ENCODE peak calls at places on chromosomes 7 and 10, in four cellular contexts. P, Y, L and C are unnamed samples.

GRCh38 chr7:43700059-43700501 is 29.2 kb downstream of the COA1 start:
- DNase-seq in P (peak; percentile 82), Y (peak; percentile 44), L (no peak), C (no peak)

GRCh38 chr7:4959356-4959755 is 369 bp upstream of the MMD2 start:
- DNase-seq in P (no peak), Y (no peak), L (no peak), C (no peak)

GRCh38 chr10:109773818-109774440 is 149.4 kb downstream of the XPNPEP1 start:
- DNase-seq in P (peak; percentile 43), Y (peak; percentile 53), L (no peak), C (no peak)

GRCh38 chr10:117360994-117361667 is 14.1 kb downstream of the PDZD8 start:
- DNase-seq in P (peak; percentile 30), Y (no peak), L (no peak), C (no peak)

GRCh38 chr10:130889240-130889639 is 422.3 kb downstream of the TCERG1L start:
- DNase-seq in P (no peak), Y (no peak), L (no peak), C (no peak)

GRCh38 chr7:35035511-35035921 is 1.8 kb downstream of the DPY19L1 start:
- DNase-seq in P (peak; percentile 56), Y (peak; percentile 93), L (no peak), C (no peak)

GRCh38 chr10:6878067-6878412 is 298.0 kb upstream of the PRKCQ start:
- DNase-seq in P (no peak), Y (peak; percentile 27), L (peak; percentile 21), C (peak; percentile 58)

GRCh38 chr7:44796034-44796503 is 412 bp upstream of the PPIA start:
- DNase-seq in P (peak; percentile 36), Y (peak; percentile 88), L (peak; percentile 23), C (no peak)

GRCh38 chr7:150940446-150941102 is 37.5 kb downstream of the KCNH2 start:
- DNase-seq in P (no peak), Y (no peak), L (no peak), C (no peak)

GRCh38 chr7:149787428-149788299 is 14.3 kb upstream of the ZNF467 start:
- DNase-seq in P (no peak), Y (peak; percentile 51), L (no peak), C (peak; percentile 64)

GRCh38 chr10:124902462-124902861 is 39.5 kb upstream of the ZRANB1 start:
- DNase-seq in P (no peak), Y (no peak), L (no peak), C (no peak)

GRCh38 chr7:3427957-3428356 is 126.9 kb downstream of the SDK1 start:
- DNase-seq in P (no peak), Y (no peak), L (no peak), C (no peak)

GRCh38 chr7:3429981-3430380 is 128.9 kb downstream of the SDK1 start:
- DNase-seq in P (no peak), Y (peak; percentile 19), L (no peak), C (no peak)

GRCh38 chr7:3430588-3430987 is 129.5 kb downstream of the SDK1 start:
- DNase-seq in P (no peak), Y (peak; percentile 95), L (peak; percentile 49), C (peak; percentile 80)

GRCh38 chr7:3425087-3425486 is 124.0 kb downstream of the SDK1 start:
- DNase-seq in P (no peak), Y (no peak), L (no peak), C (no peak)

GRCh38 chr7:3426064-3426463 is 125.0 kb downstream of the SDK1 start:
- DNase-seq in P (no peak), Y (no peak), L (no peak), C (no peak)
- H3K4ac ChIP-seq in P (no peak overlapping the region), Y (no peak overlapping the region), L (no peak overlapping the region), C (no peak overlapping the region)

GRCh38 chr10:3471927-3472704 is 299.5 kb upstream of the PITRM1 start:
- DNase-seq in P (no peak), Y (peak; percentile 38), L (no peak), C (no peak)
- H4K5ac ChIP-seq in P (peak overlapping the region; percentile 43), Y (no peak overlapping the region), L (no peak overlapping the region), C (no peak overlapping the region)

GRCh38 chr10:132450466-132450824 is 53.4 kb downstream of the PWWP2B start:
- DNase-seq in P (no peak), Y (no peak), L (no peak), C (no peak)
- H3K4ac ChIP-seq in P (no peak overlapping the region), Y (no peak overlapping the region), L (no peak overlapping the region), C (no peak overlapping the region)

GRCh38 chr10:86353506-86354485 is 12.8 kb downstream of the GRID1 start:
- DNase-seq in P (no peak), Y (no peak), L (no peak), C (no peak)

GRCh38 chr10:86354761-86355540 is 11.6 kb downstream of the GRID1 start:
- DNase-seq in P (no peak), Y (no peak), L (no peak), C (no peak)

GRCh38 chr10:86356306-86356705 is 10.3 kb downstream of the GRID1 start:
- DNase-seq in P (no peak), Y (no peak), L (no peak), C (no peak)

GRCh38 chr10:86357041-86357440 is 9.6 kb downstream of the GRID1 start:
- DNase-seq in P (no peak), Y (no peak), L (no peak), C (no peak)

GRCh38 chr10:86355571-86356038 is 11.0 kb downstream of the GRID1 start:
- DNase-seq in P (no peak), Y (no peak), L (no peak), C (no peak)
- H4K5ac ChIP-seq in P (no peak overlapping the region), Y (no peak overlapping the region), L (no peak overlapping the region), C (no peak overlapping the region)

GRCh38 chr7:130142654-130143333 is 62.4 kb downstream of the TMEM209 start:
- DNase-seq in P (no peak), Y (no peak), L (no peak), C (no peak)

GRCh38 chr7:130140551-130141160 is 64.5 kb downstream of the TMEM209 start:
- DNase-seq in P (no peak), Y (peak; percentile 48), L (no peak), C (peak; percentile 60)

GRCh38 chr7:130143334-130143732 is 61.9 kb downstream of the TMEM209 start:
- DNase-seq in P (no peak), Y (no peak), L (no peak), C (no peak)

GRCh38 chr7:130141161-130141857 is 63.9 kb downstream of the TMEM209 start:
- DNase-seq in P (peak; percentile 73), Y (peak; percentile 96), L (peak; percentile 62), C (peak; percentile 86)

DNA sequence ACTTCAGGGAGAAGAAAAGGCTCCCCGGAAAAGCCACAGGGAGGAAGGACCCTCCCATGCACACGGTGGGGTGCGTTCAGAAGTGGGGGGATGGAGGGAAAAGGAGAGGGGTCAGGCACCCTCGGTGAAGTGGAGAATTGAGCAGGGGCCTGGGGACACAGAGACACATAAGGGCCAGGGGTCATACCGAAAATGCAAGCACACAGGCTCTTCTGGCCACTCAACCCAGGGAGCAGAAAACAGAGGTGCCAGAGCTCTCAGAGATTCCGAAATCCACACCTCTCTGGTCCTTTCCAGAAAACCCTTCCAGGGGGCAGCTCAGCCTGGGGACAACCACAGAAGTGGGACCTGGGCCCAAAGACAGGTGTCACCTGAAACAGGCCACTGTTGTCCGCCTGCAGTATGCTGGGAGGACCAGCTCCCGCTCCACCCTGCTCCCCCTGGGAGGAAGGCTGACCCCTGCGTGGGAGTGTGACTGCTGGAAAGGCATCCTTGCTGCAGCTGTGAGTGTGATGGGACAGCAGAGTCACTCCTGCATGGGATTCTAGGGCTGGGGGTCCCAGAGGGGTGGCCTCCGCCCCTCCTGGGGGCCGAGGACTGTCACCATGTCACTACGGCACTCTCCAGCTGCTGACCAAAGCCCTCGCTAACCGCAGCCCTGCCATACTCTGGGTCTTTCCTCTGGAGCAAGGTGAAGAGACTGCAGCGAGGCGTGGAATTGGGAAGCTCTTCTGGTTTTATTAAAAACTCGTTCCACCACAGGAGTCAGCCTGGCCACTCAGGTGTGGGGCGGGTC is 63.1 kb downstream of the TMEM209 start:
- DNase-seq in P (no peak), Y (no peak), L (no peak), C (no peak)
- H3K4ac ChIP-seq in P (peak overlapping the region; percentile 72), Y (no peak overlapping the region), L (peak overlapping the region; percentile 8), C (no peak overlapping the region)

GRCh38 chr7:17150018-17150417 is 148.4 kb upstream of the AHR start:
- DNase-seq in P (no peak), Y (no peak), L (no peak), C (no peak)
- H4K5ac ChIP-seq in P (no peak overlapping the region), Y (no peak overlapping the region), L (no peak overlapping the region), C (no peak overlapping the region)

GRCh38 chr10:97600616-97601015 is 11.1 kb downstream of the C10orf62 start:
- DNase-seq in P (no peak), Y (no peak), L (no peak), C (no peak)

GRCh38 chr10:97601268-97602215 is 12.0 kb downstream of the C10orf62 start:
- DNase-seq in P (no peak), Y (no peak), L (no peak), C (no peak)

GRCh38 chr10:97598407-97599271 is 9.1 kb downstream of the C10orf62 start:
- DNase-seq in P (no peak), Y (no peak), L (no peak), C (no peak)

GRCh38 chr10:97597778-97598177 is 8.3 kb downstream of the C10orf62 start:
- DNase-seq in P (no peak), Y (no peak), L (no peak), C (no peak)

GRCh38 chr10:97599272-97599619 is 9.7 kb downstream of the C10orf62 start:
- DNase-seq in P (no peak), Y (no peak), L (no peak), C (no peak)
- H3K4ac ChIP-seq in P (no peak overlapping the region), Y (no peak overlapping the region), L (no peak overlapping the region), C (no peak overlapping the region)

GRCh38 chr10:86968271-86968993 is at the start of gene ADIRF:
- DNase-seq in P (no peak), Y (no peak), L (no peak), C (peak; percentile 37)
- H4K5ac ChIP-seq in P (no peak within 1 kb of the TSS), Y (no peak within 1 kb of the TSS), L (no peak within 1 kb of the TSS), C (no peak within 1 kb of the TSS)

DNA sequence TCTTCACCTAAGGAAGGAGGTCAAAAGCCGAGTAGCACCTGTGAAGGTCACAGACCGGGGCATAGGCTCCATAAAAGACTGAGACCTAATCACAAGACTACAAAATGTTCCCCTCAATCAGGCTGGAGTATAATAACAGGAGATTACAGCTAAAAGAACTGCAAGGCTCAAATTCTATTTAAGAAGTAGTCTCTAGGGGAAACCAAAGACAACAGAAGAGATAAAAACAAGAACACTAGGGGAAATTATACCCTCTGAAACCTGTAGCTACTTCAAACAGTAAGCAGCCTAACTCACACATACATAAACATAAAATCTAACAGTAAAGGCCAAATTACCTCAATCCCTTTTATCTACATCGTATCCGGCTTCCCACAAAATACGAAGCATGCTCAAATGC is 38.3 kb downstream of the LMBR1 start:
- DNase-seq in P (no peak), Y (no peak), L (no peak), C (no peak)
- H3K4ac ChIP-seq in P (no peak overlapping the region), Y (no peak overlapping the region), L (no peak overlapping the region), C (no peak overlapping the region)